ENCODE peak calls at places on chromosomes 11 and 22, in four cellular contexts. One of them, this sample, is unnamed.

GRCh38 chr11:68328374-68329091 is 16.1 kb downstream of the LRP5 start:
- DNase-seq in kidney epithelial cell: no peak
- DNase-seq in activated CD4-positive, alpha-beta T cell treated with anti-CD3 and anti-CD28 coated beads, Interleukin-2, amount 10 ng/mL, durations not matched to agents 7 days and 5 days: peak
- DNase-seq in NCI-H460: no peak
- DNase-seq in this sample: no peak

GRCh38 chr22:43152355-43153071 is 1.2 kb downstream of the TSPO start:
- DNase-seq in kidney epithelial cell: no peak
- DNase-seq in NCI-H460: peak
- DNase-seq in activated CD4-positive, alpha-beta T cell treated with anti-CD3 and anti-CD28 coated beads, Interleukin-2, amount 10 ng/mL, durations not matched to agents 7 days and 5 days: peak
- DNase-seq in this sample: no peak

GRCh38 chr22:27329966-27330645 is 471.4 kb downstream of the MN1 start:
- DNase-seq in activated CD4-positive, alpha-beta T cell treated with anti-CD3 and anti-CD28 coated beads, Interleukin-2, amount 10 ng/mL, durations not matched to agents 7 days and 5 days: no peak
- DNase-seq in NCI-H460: no peak
- DNase-seq in kidney epithelial cell: no peak
- DNase-seq in this sample: no peak

GRCh38 chr22:30994960-30995359 is 25.9 kb downstream of the TUG1 start:
- DNase-seq in NCI-H460: no peak
- DNase-seq in kidney epithelial cell: no peak
- DNase-seq in activated CD4-positive, alpha-beta T cell treated with anti-CD3 and anti-CD28 coated beads, Interleukin-2, amount 10 ng/mL, durations not matched to agents 7 days and 5 days: no peak
- DNase-seq in this sample: no peak

GRCh38 chr11:8011383-8011782 is 24.2 kb downstream of the EIF3F start:
- DNase-seq in kidney epithelial cell: no peak
- DNase-seq in activated CD4-positive, alpha-beta T cell treated with anti-CD3 and anti-CD28 coated beads, Interleukin-2, amount 10 ng/mL, durations not matched to agents 7 days and 5 days: no peak
- DNase-seq in NCI-H460: no peak
- DNase-seq in this sample: no peak

GRCh38 chr22:23305922-23306374 is 125.6 kb downstream of the BCR start:
- DNase-seq in kidney epithelial cell: no peak
- DNase-seq in activated CD4-positive, alpha-beta T cell treated with anti-CD3 and anti-CD28 coated beads, Interleukin-2, amount 10 ng/mL, durations not matched to agents 7 days and 5 days: no peak
- DNase-seq in NCI-H460: no peak
- DNase-seq in this sample: peak

GRCh38 chr11:96219981-96220623 is 122.9 kb downstream of the MAML2 start:
- DNase-seq in activated CD4-positive, alpha-beta T cell treated with anti-CD3 and anti-CD28 coated beads, Interleukin-2, amount 10 ng/mL, durations not matched to agents 7 days and 5 days: no peak
- DNase-seq in NCI-H460: peak
- DNase-seq in kidney epithelial cell: no peak
- DNase-seq in this sample: no peak

GRCh38 chr11:95556011-95556341 is 233.6 kb downstream of the FAM76B start:
- DNase-seq in NCI-H460: no peak
- DNase-seq in activated CD4-positive, alpha-beta T cell treated with anti-CD3 and anti-CD28 coated beads, Interleukin-2, amount 10 ng/mL, durations not matched to agents 7 days and 5 days: no peak
- DNase-seq in kidney epithelial cell: no peak
- DNase-seq in this sample: no peak

GRCh38 chr11:126197277-126197939 is 14.0 kb downstream of the RPUSD4 start:
- DNase-seq in NCI-H460: no peak
- DNase-seq in activated CD4-positive, alpha-beta T cell treated with anti-CD3 and anti-CD28 coated beads, Interleukin-2, amount 10 ng/mL, durations not matched to agents 7 days and 5 days: no peak
- DNase-seq in kidney epithelial cell: peak
- DNase-seq in this sample: peak

GRCh38 chr11:45142241-45142885 is 4.1 kb upstream of the PRDM11 start:
- DNase-seq in activated CD4-positive, alpha-beta T cell treated with anti-CD3 and anti-CD28 coated beads, Interleukin-2, amount 10 ng/mL, durations not matched to agents 7 days and 5 days: no peak
- DNase-seq in kidney epithelial cell: no peak
- DNase-seq in NCI-H460: no peak
- DNase-seq in this sample: no peak

GRCh38 chr11:1782026-1782696 is 18.4 kb upstream of the CTSD start:
- DNase-seq in activated CD4-positive, alpha-beta T cell treated with anti-CD3 and anti-CD28 coated beads, Interleukin-2, amount 10 ng/mL, durations not matched to agents 7 days and 5 days: no peak
- DNase-seq in NCI-H460: no peak
- DNase-seq in kidney epithelial cell: no peak
- DNase-seq in this sample: no peak

GRCh38 chr11:3959918-3960295 is 104.4 kb downstream of the STIM1 start:
- DNase-seq in NCI-H460: no peak
- DNase-seq in kidney epithelial cell: no peak
- DNase-seq in activated CD4-positive, alpha-beta T cell treated with anti-CD3 and anti-CD28 coated beads, Interleukin-2, amount 10 ng/mL, durations not matched to agents 7 days and 5 days: no peak
- DNase-seq in this sample: no peak

GRCh38 chr11:21602734-21603133 is 590.2 kb upstream of the ANO5 start:
- DNase-seq in kidney epithelial cell: no peak
- DNase-seq in NCI-H460: no peak
- DNase-seq in activated CD4-positive, alpha-beta T cell treated with anti-CD3 and anti-CD28 coated beads, Interleukin-2, amount 10 ng/mL, durations not matched to agents 7 days and 5 days: no peak
- DNase-seq in this sample: no peak

GRCh38 chr11:5291207-5291838 is 10.4 kb downstream of the OR51B4 start:
- DNase-seq in activated CD4-positive, alpha-beta T cell treated with anti-CD3 and anti-CD28 coated beads, Interleukin-2, amount 10 ng/mL, durations not matched to agents 7 days and 5 days: no peak
- DNase-seq in kidney epithelial cell: no peak
- DNase-seq in NCI-H460: peak
- DNase-seq in this sample: peak

GRCh38 chr11:11988099-11988651 is 20.3 kb downstream of the DKK3 start:
- DNase-seq in NCI-H460: no peak
- DNase-seq in activated CD4-positive, alpha-beta T cell treated with anti-CD3 and anti-CD28 coated beads, Interleukin-2, amount 10 ng/mL, durations not matched to agents 7 days and 5 days: no peak
- DNase-seq in kidney epithelial cell: no peak
- DNase-seq in this sample: no peak

GRCh38 chr11:110098645-110099044 is 5.5 kb downstream of the ZC3H12C start:
- DNase-seq in activated CD4-positive, alpha-beta T cell treated with anti-CD3 and anti-CD28 coated beads, Interleukin-2, amount 10 ng/mL, durations not matched to agents 7 days and 5 days: no peak
- DNase-seq in NCI-H460: no peak
- DNase-seq in kidney epithelial cell: no peak
- DNase-seq in this sample: no peak

GRCh38 chr11:12269104-12269441 is 108.3 kb upstream of the PARVA start:
- DNase-seq in NCI-H460: no peak
- DNase-seq in activated CD4-positive, alpha-beta T cell treated with anti-CD3 and anti-CD28 coated beads, Interleukin-2, amount 10 ng/mL, durations not matched to agents 7 days and 5 days: no peak
- DNase-seq in kidney epithelial cell: no peak
- DNase-seq in this sample: no peak

GRCh38 chr11:47189100-47189834 is 3.0 kb upstream of the PACSIN3 start:
- DNase-seq in kidney epithelial cell: peak
- DNase-seq in NCI-H460: peak
- DNase-seq in activated CD4-positive, alpha-beta T cell treated with anti-CD3 and anti-CD28 coated beads, Interleukin-2, amount 10 ng/mL, durations not matched to agents 7 days and 5 days: no peak
- DNase-seq in this sample: no peak

GRCh38 chr11:58905141-58905715 is 34.1 kb upstream of the GLYATL1 start:
- DNase-seq in kidney epithelial cell: no peak
- DNase-seq in activated CD4-positive, alpha-beta T cell treated with anti-CD3 and anti-CD28 coated beads, Interleukin-2, amount 10 ng/mL, durations not matched to agents 7 days and 5 days: no peak
- DNase-seq in NCI-H460: no peak
- DNase-seq in this sample: no peak

GRCh38 chr11:123429851-123430735 is at the start of gene GRAMD1B:
- DNase-seq in kidney epithelial cell: no peak
- DNase-seq in NCI-H460: no peak
- DNase-seq in activated CD4-positive, alpha-beta T cell treated with anti-CD3 and anti-CD28 coated beads, Interleukin-2, amount 10 ng/mL, durations not matched to agents 7 days and 5 days: peak
- DNase-seq in this sample: no peak

GRCh38 chr22:26709617-26710390 is 52.4 kb downstream of the MIAT start:
- DNase-seq in NCI-H460: no peak
- DNase-seq in kidney epithelial cell: no peak
- DNase-seq in activated CD4-positive, alpha-beta T cell treated with anti-CD3 and anti-CD28 coated beads, Interleukin-2, amount 10 ng/mL, durations not matched to agents 7 days and 5 days: no peak
- DNase-seq in this sample: peak

GRCh38 chr22:48178536-48178935 is 1416.1 kb downstream of the TBC1D22A start:
- DNase-seq in activated CD4-positive, alpha-beta T cell treated with anti-CD3 and anti-CD28 coated beads, Interleukin-2, amount 10 ng/mL, durations not matched to agents 7 days and 5 days: no peak
- DNase-seq in kidney epithelial cell: no peak
- DNase-seq in NCI-H460: no peak
- DNase-seq in this sample: no peak

GRCh38 chr22:17655289-17655688 is 16.7 kb downstream of the BCL2L13 start:
- DNase-seq in kidney epithelial cell: no peak
- DNase-seq in activated CD4-positive, alpha-beta T cell treated with anti-CD3 and anti-CD28 coated beads, Interleukin-2, amount 10 ng/mL, durations not matched to agents 7 days and 5 days: no peak
- DNase-seq in NCI-H460: no peak
- DNase-seq in this sample: no peak

GRCh38 chr22:48186121-48186790 is 1423.8 kb downstream of the TBC1D22A start:
- DNase-seq in activated CD4-positive, alpha-beta T cell treated with anti-CD3 and anti-CD28 coated beads, Interleukin-2, amount 10 ng/mL, durations not matched to agents 7 days and 5 days: no peak
- DNase-seq in NCI-H460: no peak
- DNase-seq in kidney epithelial cell: no peak
- DNase-seq in this sample: no peak

GRCh38 chr11:2581151-2581930 is 118.5 kb downstream of the KCNQ1OT1 start:
- DNase-seq in kidney epithelial cell: no peak
- DNase-seq in NCI-H460: no peak
- DNase-seq in activated CD4-positive, alpha-beta T cell treated with anti-CD3 and anti-CD28 coated beads, Interleukin-2, amount 10 ng/mL, durations not matched to agents 7 days and 5 days: no peak
- DNase-seq in this sample: no peak

GRCh38 chr11:830295-831131 is 2.2 kb upstream of the CD151 start:
- DNase-seq in kidney epithelial cell: no peak
- DNase-seq in activated CD4-positive, alpha-beta T cell treated with anti-CD3 and anti-CD28 coated beads, Interleukin-2, amount 10 ng/mL, durations not matched to agents 7 days and 5 days: peak
- DNase-seq in NCI-H460: no peak
- DNase-seq in this sample: no peak

GRCh38 chr22:20324139-20324516 is 4.3 kb upstream of the DGCR6L start:
- DNase-seq in NCI-H460: no peak
- DNase-seq in kidney epithelial cell: no peak
- DNase-seq in activated CD4-positive, alpha-beta T cell treated with anti-CD3 and anti-CD28 coated beads, Interleukin-2, amount 10 ng/mL, durations not matched to agents 7 days and 5 days: peak
- DNase-seq in this sample: no peak

GRCh38 chr11:13269775-13270174 is 7.8 kb upstream of the BMAL1 start:
- DNase-seq in kidney epithelial cell: no peak
- DNase-seq in NCI-H460: no peak
- DNase-seq in activated CD4-positive, alpha-beta T cell treated with anti-CD3 and anti-CD28 coated beads, Interleukin-2, amount 10 ng/mL, durations not matched to agents 7 days and 5 days: no peak
- DNase-seq in this sample: no peak

GRCh38 chr11:12845739-12846358 is 163.3 kb upstream of the RASSF10 start:
- DNase-seq in NCI-H460: no peak
- DNase-seq in kidney epithelial cell: no peak
- DNase-seq in activated CD4-positive, alpha-beta T cell treated with anti-CD3 and anti-CD28 coated beads, Interleukin-2, amount 10 ng/mL, durations not matched to agents 7 days and 5 days: no peak
- DNase-seq in this sample: peak

GRCh38 chr11:125167954-125168821 is 3.6 kb downstream of the PKNOX2 start:
- DNase-seq in kidney epithelial cell: no peak
- DNase-seq in NCI-H460: no peak
- DNase-seq in activated CD4-positive, alpha-beta T cell treated with anti-CD3 and anti-CD28 coated beads, Interleukin-2, amount 10 ng/mL, durations not matched to agents 7 days and 5 days: no peak
- DNase-seq in this sample: peak

GRCh38 chr22:49411236-49411635 is 416.4 kb downstream of the BRD1 start:
- DNase-seq in NCI-H460: no peak
- DNase-seq in kidney epithelial cell: no peak
- DNase-seq in activated CD4-positive, alpha-beta T cell treated with anti-CD3 and anti-CD28 coated beads, Interleukin-2, amount 10 ng/mL, durations not matched to agents 7 days and 5 days: no peak
- DNase-seq in this sample: no peak

GRCh38 chr11:81224396-81224795 is 1509.3 kb downstream of the FAM181B start:
- DNase-seq in NCI-H460: no peak
- DNase-seq in kidney epithelial cell: no peak
- DNase-seq in activated CD4-positive, alpha-beta T cell treated with anti-CD3 and anti-CD28 coated beads, Interleukin-2, amount 10 ng/mL, durations not matched to agents 7 days and 5 days: no peak
- DNase-seq in this sample: no peak

GRCh38 chr22:42862045-42862734 is 5.1 kb upstream of the ARFGAP3 start:
- DNase-seq in kidney epithelial cell: no peak
- DNase-seq in activated CD4-positive, alpha-beta T cell treated with anti-CD3 and anti-CD28 coated beads, Interleukin-2, amount 10 ng/mL, durations not matched to agents 7 days and 5 days: no peak
- DNase-seq in NCI-H460: no peak
- DNase-seq in this sample: no peak

GRCh38 chr11:101862410-101863233 is 52.2 kb upstream of the CEP126 start:
- DNase-seq in NCI-H460: peak
- DNase-seq in kidney epithelial cell: no peak
- DNase-seq in activated CD4-positive, alpha-beta T cell treated with anti-CD3 and anti-CD28 coated beads, Interleukin-2, amount 10 ng/mL, durations not matched to agents 7 days and 5 days: no peak
- DNase-seq in this sample: peak

GRCh38 chr11:72085836-72086475 is 5.3 kb downstream of the LRRC51 start:
- DNase-seq in activated CD4-positive, alpha-beta T cell treated with anti-CD3 and anti-CD28 coated beads, Interleukin-2, amount 10 ng/mL, durations not matched to agents 7 days and 5 days: no peak
- DNase-seq in NCI-H460: no peak
- DNase-seq in kidney epithelial cell: no peak
- DNase-seq in this sample: no peak

GRCh38 chr11:118338637-118339061 is 3.9 kb downstream of the CD3D start:
- DNase-seq in activated CD4-positive, alpha-beta T cell treated with anti-CD3 and anti-CD28 coated beads, Interleukin-2, amount 10 ng/mL, durations not matched to agents 7 days and 5 days: peak
- DNase-seq in kidney epithelial cell: no peak
- DNase-seq in NCI-H460: no peak
- DNase-seq in this sample: no peak

This sample was measured in HFF-Myc.